ENCODE peak calls at places on chromosomes 7 and 10, in four cellular contexts. One of them, this sample, is unnamed.

GRCh38 chr10:124478517-124478916 is 16.9 kb downstream of the LHPP start:
- DNase-seq in PC-3: no peak
- DNase-seq in HCT116: no peak
- DNase-seq in GM23338: no peak
- DNase-seq in this sample: no peak

GRCh38 chr10:133349577-133350011 is 2.4 kb downstream of the PRAP1 start:
- DNase-seq in GM23338: no peak
- DNase-seq in PC-3: no peak
- DNase-seq in HCT116: no peak
- DNase-seq in this sample: no peak

GRCh38 chr7:7201583-7202374 is 19.4 kb downstream of the C1GALT1 start:
- DNase-seq in PC-3: peak
- DNase-seq in HCT116: no peak
- DNase-seq in GM23338: peak
- DNase-seq in this sample: no peak

GRCh38 chr7:157136372-157136771 is 2.4 kb upstream of the UBE3C start:
- DNase-seq in HCT116: no peak
- DNase-seq in GM23338: peak
- DNase-seq in PC-3: peak
- DNase-seq in this sample: peak

GRCh38 chr10:30186371-30186875 is 127.0 kb upstream of the JCAD start:
- DNase-seq in HCT116: no peak
- DNase-seq in PC-3: no peak
- DNase-seq in GM23338: peak
- DNase-seq in this sample: peak

GRCh38 chr7:73851410-73852338 is 9.3 kb upstream of the TMEM270 start:
- DNase-seq in GM23338: no peak
- DNase-seq in PC-3: peak
- DNase-seq in HCT116: peak
- DNase-seq in this sample: peak

GRCh38 chr7:5139998-5140397 is 50.0 kb upstream of the WIPI2 start:
- DNase-seq in PC-3: peak
- DNase-seq in GM23338: peak
- DNase-seq in HCT116: peak
- DNase-seq in this sample: peak

GRCh38 chr10:49569031-49569765 is 30.3 kb upstream of the ERCC6 start:
- DNase-seq in PC-3: peak
- DNase-seq in GM23338: no peak
- DNase-seq in HCT116: no peak
- DNase-seq in this sample: peak

GRCh38 chr10:80390740-80391139 is 17.6 kb upstream of the PRXL2A start:
- DNase-seq in PC-3: no peak
- DNase-seq in HCT116: no peak
- DNase-seq in GM23338: no peak
- DNase-seq in this sample: no peak

GRCh38 chr7:2360791-2361190 is 6.2 kb downstream of the EIF3B start:
- DNase-seq in HCT116: no peak
- DNase-seq in GM23338: no peak
- DNase-seq in PC-3: no peak
- DNase-seq in this sample: peak

GRCh38 chr10:122362621-122363020 is 11.9 kb upstream of the PLEKHA1 start:
- DNase-seq in GM23338: no peak
- DNase-seq in PC-3: peak
- DNase-seq in HCT116: no peak
- DNase-seq in this sample: peak

GRCh38 chr7:28316489-28316888 is 95.8 kb upstream of the CREB5 start:
- DNase-seq in PC-3: no peak
- DNase-seq in HCT116: no peak
- DNase-seq in GM23338: no peak
- DNase-seq in this sample: peak

GRCh38 chr10:91493313-91493712 is 83.2 kb downstream of the HECTD2 start:
- DNase-seq in PC-3: peak
- DNase-seq in HCT116: peak
- DNase-seq in GM23338: peak
- DNase-seq in this sample: peak

GRCh38 chr7:1355568-1356340 is 103.5 kb downstream of the MICALL2 start:
- DNase-seq in PC-3: no peak
- DNase-seq in HCT116: no peak
- DNase-seq in GM23338: no peak
- DNase-seq in this sample: no peak

GRCh38 chr10:17115683-17116082 is 13.9 kb downstream of the CUBN start:
- DNase-seq in GM23338: peak
- DNase-seq in HCT116: peak
- DNase-seq in PC-3: peak
- DNase-seq in this sample: peak

GRCh38 chr10:86795353-86795752 is 38.9 kb downstream of the BMPR1A start:
- DNase-seq in PC-3: peak
- DNase-seq in HCT116: peak
- DNase-seq in GM23338: peak
- DNase-seq in this sample: peak

GRCh38 chr10:77911535-77912123 is 14.9 kb downstream of the DLG5 start:
- DNase-seq in GM23338: no peak
- DNase-seq in HCT116: no peak
- DNase-seq in PC-3: peak
- DNase-seq in this sample: peak

GRCh38 chr10:77505431-77506334 is 131.9 kb downstream of the KCNMA1 start:
- DNase-seq in PC-3: peak
- DNase-seq in GM23338: no peak
- DNase-seq in HCT116: peak
- DNase-seq in this sample: peak

GRCh38 chr10:28410420-28411135 is 107.7 kb upstream of the MPP7 start:
- DNase-seq in HCT116: no peak
- DNase-seq in PC-3: peak
- DNase-seq in GM23338: peak
- DNase-seq in this sample: no peak

GRCh38 chr10:36172054-36172531 is 530.0 kb upstream of the FZD8 start:
- DNase-seq in GM23338: no peak
- DNase-seq in HCT116: no peak
- DNase-seq in PC-3: peak
- DNase-seq in this sample: peak

GRCh38 chr10:79316671-79317431 is 30.4 kb upstream of the PPIF start:
- DNase-seq in PC-3: peak
- DNase-seq in HCT116: no peak
- DNase-seq in GM23338: no peak
- DNase-seq in this sample: peak

GRCh38 chr10:1532636-1533035 is 204.7 kb downstream of the ADARB2 start:
- DNase-seq in PC-3: no peak
- DNase-seq in GM23338: no peak
- DNase-seq in HCT116: no peak
- DNase-seq in this sample: no peak

GRCh38 chr10:17454181-17454800 is at the start of gene ST8SIA6:
- DNase-seq in GM23338: peak
- DNase-seq in HCT116: no peak
- DNase-seq in PC-3: peak
- DNase-seq in this sample: peak

GRCh38 chr10:79940431-79940830 is 8.5 kb downstream of the SFTPD start:
- DNase-seq in HCT116: no peak
- DNase-seq in PC-3: no peak
- DNase-seq in GM23338: no peak
- DNase-seq in this sample: no peak

GRCh38 chr7:44292876-44293560 is 32.4 kb downstream of the CAMK2B start:
- DNase-seq in GM23338: no peak
- DNase-seq in HCT116: no peak
- DNase-seq in PC-3: no peak
- DNase-seq in this sample: no peak

GRCh38 chr7:31027161-31027965 is 24.7 kb upstream of the ADCYAP1R1 start:
- DNase-seq in PC-3: no peak
- DNase-seq in GM23338: peak
- DNase-seq in HCT116: no peak
- DNase-seq in this sample: peak

GRCh38 chr7:140542226-140542625 is 62.9 kb upstream of the MKRN1 start:
- DNase-seq in GM23338: no peak
- DNase-seq in HCT116: no peak
- DNase-seq in PC-3: peak
- DNase-seq in this sample: peak

GRCh38 chr10:99426689-99427088 is 3.7 kb downstream of the GOT1 start:
- DNase-seq in HCT116: no peak
- DNase-seq in PC-3: no peak
- DNase-seq in GM23338: no peak
- DNase-seq in this sample: no peak
- TF ChIP-seq EZH2phosphoT487 in HCT116: no peak
- TF ChIP-seq EZH2phosphoT487 in PC-3: no peak
- TF ChIP-seq EZH2phosphoT487 in GM23338: no peak
- TF ChIP-seq EZH2phosphoT487 in this sample: no peak

GRCh38 chr7:151727579-151728285 is 149.2 kb downstream of the PRKAG2 start:
- DNase-seq in GM23338: no peak
- DNase-seq in PC-3: peak
- DNase-seq in HCT116: peak
- DNase-seq in this sample: peak
- H2AFZ ChIP-seq in GM23338: no peak
- H2AFZ ChIP-seq in PC-3: peak
- H2AFZ ChIP-seq in HCT116: no peak
- H2AFZ ChIP-seq in this sample: peak

GRCh38 chr10:120942806-120943413 is 91.7 kb downstream of the WDR11 start:
- DNase-seq in PC-3: peak
- DNase-seq in HCT116: peak
- DNase-seq in GM23338: peak
- DNase-seq in this sample: peak

GRCh38 chr10:120945801-120946302 is 94.7 kb downstream of the WDR11 start:
- DNase-seq in HCT116: no peak
- DNase-seq in PC-3: no peak
- DNase-seq in GM23338: no peak
- DNase-seq in this sample: peak

GRCh38 chr10:120943542-120943941 is 92.4 kb downstream of the WDR11 start:
- DNase-seq in GM23338: peak
- DNase-seq in HCT116: no peak
- DNase-seq in PC-3: no peak
- DNase-seq in this sample: no peak

GRCh38 chr10:120945182-120945581 is 94.0 kb downstream of the WDR11 start:
- DNase-seq in PC-3: no peak
- DNase-seq in GM23338: no peak
- DNase-seq in HCT116: no peak
- DNase-seq in this sample: no peak

DNA sequence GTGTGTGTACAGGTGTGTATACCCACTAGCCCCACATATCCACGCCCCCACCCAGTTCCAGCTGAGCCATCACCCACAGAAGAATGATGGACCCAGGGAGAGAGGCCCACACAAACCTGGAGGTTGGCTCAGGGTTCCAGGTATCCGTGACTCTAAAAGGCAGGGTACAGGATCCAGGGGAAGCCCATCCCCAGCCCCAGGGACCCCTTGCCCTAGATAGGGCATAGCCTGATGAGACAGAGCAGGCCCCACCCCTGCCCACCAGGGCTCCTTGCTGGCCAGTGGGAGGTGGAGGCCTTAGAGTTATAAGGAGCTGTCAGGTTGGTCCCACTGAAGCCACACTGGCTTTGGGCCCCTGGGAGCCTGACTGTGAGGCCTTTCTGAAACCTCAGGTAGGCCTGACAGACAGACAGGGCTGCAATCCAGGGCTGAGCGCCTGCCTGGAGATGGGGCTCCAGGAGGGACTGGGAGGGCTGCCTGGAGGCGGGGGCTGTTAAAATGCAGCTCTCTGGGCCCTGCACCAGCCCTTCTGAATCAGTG is 93.5 kb downstream of the WDR11 start:
- DNase-seq in PC-3: no peak
- DNase-seq in GM23338: no peak
- DNase-seq in HCT116: no peak
- DNase-seq in this sample: no peak
- TF ChIP-seq EZH2phosphoT487 in PC-3: no peak
- TF ChIP-seq EZH2phosphoT487 in GM23338: no peak
- TF ChIP-seq EZH2phosphoT487 in HCT116: no peak
- TF ChIP-seq EZH2phosphoT487 in this sample: no peak

GRCh38 chr7:155665079-155665956 is 20.9 kb downstream of the RBM33 start:
- DNase-seq in GM23338: no peak
- DNase-seq in PC-3: no peak
- DNase-seq in HCT116: no peak
- DNase-seq in this sample: no peak

GRCh38 chr7:155660059-155660757 is 15.7 kb downstream of the RBM33 start:
- DNase-seq in GM23338: no peak
- DNase-seq in PC-3: no peak
- DNase-seq in HCT116: no peak
- DNase-seq in this sample: no peak

GRCh38 chr7:155660758-155661093 is 16.3 kb downstream of the RBM33 start:
- DNase-seq in PC-3: no peak
- DNase-seq in GM23338: no peak
- DNase-seq in HCT116: no peak
- DNase-seq in this sample: no peak

GRCh38 chr7:155663942-155664341 is 19.5 kb downstream of the RBM33 start:
- DNase-seq in HCT116: no peak
- DNase-seq in GM23338: no peak
- DNase-seq in PC-3: no peak
- DNase-seq in this sample: no peak

DNA sequence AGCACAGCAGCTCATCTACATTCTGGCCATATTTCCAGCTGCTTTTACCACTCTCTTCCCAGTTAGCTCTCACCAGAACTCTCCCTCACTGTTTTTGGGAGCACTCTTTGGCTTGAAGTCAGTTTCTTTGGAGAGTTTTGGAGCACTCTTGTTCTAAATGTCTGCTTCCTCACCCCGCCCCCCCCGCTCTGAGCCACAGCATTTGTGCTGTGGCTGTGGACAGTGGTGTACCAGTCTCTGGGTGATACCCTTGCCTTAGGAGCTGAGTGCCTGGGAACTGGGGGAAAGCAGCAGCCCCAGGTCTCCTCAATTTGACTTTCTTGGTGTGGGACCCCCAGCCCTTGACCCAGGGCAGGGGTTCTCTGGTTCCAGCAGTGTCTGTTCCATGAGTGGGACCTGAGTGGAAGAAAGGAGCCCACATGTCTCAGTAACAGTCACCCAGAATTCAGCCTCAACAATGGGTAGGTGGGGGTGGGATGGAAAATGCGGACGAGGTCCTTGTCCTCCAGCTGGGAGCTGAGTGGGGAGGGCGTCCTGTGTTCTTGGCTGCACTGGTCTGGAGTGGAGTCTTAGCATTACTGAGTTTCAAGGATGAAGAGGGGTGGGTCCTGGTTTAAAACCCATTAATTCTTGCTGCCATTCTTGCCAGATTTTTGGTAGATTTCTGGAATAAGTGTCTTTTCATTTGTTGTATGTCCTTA is 18.0 kb downstream of the RBM33 start:
- DNase-seq in GM23338: no peak
- DNase-seq in PC-3: no peak
- DNase-seq in HCT116: no peak
- DNase-seq in this sample: no peak
- H2AFZ ChIP-seq in GM23338: no peak
- H2AFZ ChIP-seq in PC-3: no peak
- H2AFZ ChIP-seq in HCT116: no peak
- H2AFZ ChIP-seq in this sample: no peak

DNA sequence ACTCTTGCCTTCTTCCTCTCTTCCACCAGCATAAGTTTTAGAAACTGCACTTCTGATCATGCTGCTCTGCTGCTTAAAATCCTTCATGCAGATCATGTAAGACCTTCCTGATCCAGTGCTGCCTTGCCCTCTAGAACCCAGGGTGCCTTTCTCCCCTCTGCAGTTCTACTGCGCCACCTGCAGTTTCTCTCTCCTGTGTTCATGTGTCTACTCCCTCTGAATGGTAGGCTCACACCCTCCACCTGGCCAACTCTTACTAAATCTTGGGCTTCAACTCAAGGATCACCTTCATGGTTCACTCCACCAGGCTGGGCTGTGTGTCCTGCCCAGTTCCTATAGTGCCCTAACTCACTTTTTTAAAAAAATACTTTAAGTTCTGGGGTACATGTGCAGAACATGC is 174.6 kb upstream of the ITGB1 start:
- DNase-seq in GM23338: peak
- DNase-seq in HCT116: no peak
- DNase-seq in PC-3: peak
- DNase-seq in this sample: no peak
- TF ChIP-seq EZH2phosphoT487 in GM23338: no peak
- TF ChIP-seq EZH2phosphoT487 in HCT116: no peak
- TF ChIP-seq EZH2phosphoT487 in PC-3: no peak
- TF ChIP-seq EZH2phosphoT487 in this sample: no peak

GRCh38 chr7:12814797-12815196 is 127.4 kb downstream of the ARL4A start:
- DNase-seq in GM23338: no peak
- DNase-seq in PC-3: no peak
- DNase-seq in HCT116: no peak
- DNase-seq in this sample: no peak
- H2AFZ ChIP-seq in GM23338: peak
- H2AFZ ChIP-seq in PC-3: no peak
- H2AFZ ChIP-seq in HCT116: peak
- H2AFZ ChIP-seq in this sample: peak